ENCODE peak calls at places on chromosomes 5 and 9, in ten cellular contexts. H, D, L, W, Y, A, M, C, F and G are unnamed samples.

GRCh38 chr5:1594336-1595106 is 70.8 kb upstream of the LPCAT1 start:
- DNase-seq in H (no peak), D (no peak), L (peak; percentile 89), W (peak; percentile 84), Y (peak; percentile 74), A (peak; percentile 91), M (peak; percentile 26), C (peak; percentile 11), F (peak; percentile 75), G (no peak)

GRCh38 chr9:132809677-132810076 is 68.4 kb downstream of the AK8 start:
- DNase-seq in H (no peak), D (no peak), L (no peak), W (no peak), Y (no peak), A (no peak), M (no peak), C (no peak), F (no peak), G (no peak)

GRCh38 chr5:81269751-81270686 is 31.4 kb upstream of the ZCCHC9 start:
- DNase-seq in H (peak; percentile 70), D (no peak), L (no peak), W (no peak), Y (no peak), A (no peak), M (no peak), C (no peak), F (no peak), G (no peak)

GRCh38 chr5:123154857-123155467 is 65.9 kb downstream of the PRDM6 start:
- DNase-seq in H (no peak), D (no peak), L (peak; percentile 69), W (no peak), Y (no peak), A (no peak), M (no peak), C (no peak), F (no peak), G (no peak)

GRCh38 chr5:28984642-28985041 is 1946.3 kb upstream of the CDH9 start:
- DNase-seq in H (no peak), D (no peak), L (no peak), W (no peak), Y (no peak), A (no peak), M (no peak), C (no peak), F (no peak), G (no peak)

GRCh38 chr9:98998441-98999151 is 54.9 kb downstream of the COL15A1 start:
- DNase-seq in H (peak; percentile 65), D (peak; percentile 56), L (peak; percentile 93), W (peak; percentile 76), Y (peak; percentile 54), A (peak; percentile 86), M (no peak), C (peak; percentile 81), F (peak; percentile 50), G (peak; percentile 96)

GRCh38 chr5:41003670-41004376 is 67.3 kb downstream of the MROH2B start:
- DNase-seq in H (no peak), D (no peak), L (no peak), W (no peak), Y (no peak), A (no peak), M (no peak), C (no peak), F (no peak), G (no peak)

GRCh38 chr9:135226369-135227050 is 139.0 kb downstream of the OLFM1 start:
- DNase-seq in H (no peak), D (no peak), L (peak; percentile 52), W (no peak), Y (no peak), A (no peak), M (no peak), C (no peak), F (no peak), G (no peak)

GRCh38 chr5:175133185-175133584 is 310.8 kb downstream of the DRD1 start:
- DNase-seq in H (no peak), D (no peak), L (no peak), W (no peak), Y (no peak), A (no peak), M (no peak), C (no peak), F (no peak), G (no peak)

GRCh38 chr9:133956520-133957076 is 35.5 kb downstream of the VAV2 start:
- DNase-seq in H (no peak), D (peak; percentile 37), L (no peak), W (no peak), Y (no peak), A (no peak), M (no peak), C (no peak), F (peak; percentile 55), G (no peak)

GRCh38 chr9:122106576-122106975 is 13.5 kb upstream of the TTLL11 start:
- DNase-seq in H (no peak), D (no peak), L (no peak), W (no peak), Y (no peak), A (no peak), M (no peak), C (no peak), F (no peak), G (no peak)

GRCh38 chr5:132692632-132692967 is 18.8 kb downstream of the IL4 start:
- DNase-seq in H (no peak), D (no peak), L (no peak), W (no peak), Y (no peak), A (no peak), M (no peak), C (no peak), F (no peak), G (no peak)

GRCh38 chr9:87436694-87437093 is 61.0 kb upstream of the DAPK1 start:
- DNase-seq in H (no peak), D (no peak), L (no peak), W (no peak), Y (no peak), A (no peak), M (no peak), C (no peak), F (no peak), G (no peak)

GRCh38 chr9:2321523-2322148 is 300.0 kb upstream of the VLDLR start:
- DNase-seq in H (peak; percentile 16), D (no peak), L (no peak), W (no peak), Y (no peak), A (no peak), M (no peak), C (no peak), F (no peak), G (no peak)

GRCh38 chr9:110426052-110426709 is 88.5 kb upstream of the TXNDC8 start:
- DNase-seq in H (peak; percentile 12), D (peak; percentile 44), L (no peak), W (no peak), Y (no peak), A (no peak), M (no peak), C (no peak), F (peak; percentile 16), G (no peak)

GRCh38 chr5:179559280-179560252 is 9.2 kb downstream of the RUFY1 start:
- DNase-seq in H (no peak), D (peak; percentile 98), L (peak; percentile 99), W (peak; percentile 98), Y (peak; percentile 99), A (peak; percentile 52), M (peak; percentile 86), C (peak; percentile 94), F (peak; percentile 98), G (peak; percentile 99)
- TF ChIP-seq POLR2A in H (no peak), D (peak; percentile 89), L (peak; percentile 89), W (peak; percentile 87), Y (peak; percentile 80), A (no peak), M (peak; percentile 83), C (peak; percentile 97), F (peak; percentile 90), G (peak; percentile 87)

GRCh38 chr9:38030658-38031057 is 38.4 kb downstream of the SHB start:
- DNase-seq in H (no peak), D (no peak), L (no peak), W (no peak), Y (no peak), A (peak; percentile 48), M (no peak), C (no peak), F (no peak), G (no peak)

GRCh38 chr9:38032266-38032830 is 36.7 kb downstream of the SHB start:
- DNase-seq in H (no peak), D (no peak), L (peak; percentile 69), W (peak; percentile 89), Y (no peak), A (no peak), M (no peak), C (no peak), F (peak; percentile 73), G (no peak)

GRCh38 chr9:38031594-38031993 is 37.4 kb downstream of the SHB start:
- DNase-seq in H (no peak), D (no peak), L (no peak), W (no peak), Y (no peak), A (no peak), M (no peak), C (no peak), F (no peak), G (no peak)

GRCh38 chr9:38027714-38028113 is 41.3 kb downstream of the SHB start:
- DNase-seq in H (no peak), D (no peak), L (no peak), W (no peak), Y (no peak), A (no peak), M (no peak), C (no peak), F (no peak), G (no peak)

GRCh38 chr9:38029923-38030638 is 38.9 kb downstream of the SHB start:
- DNase-seq in H (no peak), D (no peak), L (no peak), W (no peak), Y (no peak), A (no peak), M (no peak), C (no peak), F (no peak), G (no peak)
- TF ChIP-seq POLR2A in H (no peak), D (no peak), L (no peak), W (no peak), Y (no peak), A (no peak), M (no peak), C (no peak), F (no peak), G (no peak)

GRCh38 chr5:109102291-109102690 is 307.5 kb downstream of the PJA2 start:
- DNase-seq in H (no peak), D (no peak), L (no peak), W (no peak), Y (no peak), A (no peak), M (no peak), C (no peak), F (no peak), G (no peak)

GRCh38 chr5:109100971-109101370 is 308.8 kb downstream of the PJA2 start:
- DNase-seq in H (no peak), D (peak; percentile 39), L (no peak), W (no peak), Y (no peak), A (no peak), M (no peak), C (no peak), F (no peak), G (no peak)

GRCh38 chr5:109099081-109099480 is 310.7 kb downstream of the PJA2 start:
- DNase-seq in H (no peak), D (peak; percentile 54), L (no peak), W (no peak), Y (no peak), A (no peak), M (no peak), C (no peak), F (no peak), G (no peak)
- TF ChIP-seq POLR2A in H (no peak), D (no peak), L (no peak), W (no peak), Y (no peak), A (no peak), M (no peak), C (no peak), F (no peak), G (no peak)

GRCh38 chr5:24509943-24510342 is 134.8 kb downstream of the CDH10 start:
- DNase-seq in H (no peak), D (no peak), L (no peak), W (no peak), Y (no peak), A (no peak), M (no peak), C (no peak), F (no peak), G (no peak)
- TF ChIP-seq POLR2A in H (no peak), D (no peak), L (no peak), W (no peak), Y (no peak), A (no peak), M (no peak), C (no peak), F (no peak), G (no peak)